ENCODE peak calls at places on chromosomes 3 and 15, in eight cellular contexts. N, S, K, P, J, C, H and V are unnamed samples.

GRCh38 chr3:61685755-61686154 is 124.4 kb downstream of the PTPRG start:
- DNase-seq in N (no peak), S (no peak), K (no peak), P (no peak), J (no peak), C (peak; percentile 30), H (no peak), V (no peak)

GRCh38 chr3:150913174-150913922 is 8.1 kb upstream of the MINDY4B start:
- DNase-seq in N (no peak), S (no peak), K (no peak), P (no peak), J (peak; percentile 1), C (no peak), H (no peak), V (no peak)

GRCh38 chr3:170622369-170623159 is 36.7 kb upstream of the SLC7A14 start:
- DNase-seq in N (peak; percentile 18), S (no peak), K (peak; percentile 95), P (no peak), J (peak; percentile 66), C (no peak), H (no peak), V (no peak)

GRCh38 chr15:84934942-84935729 is 46.5 kb upstream of the PDE8A start:
- DNase-seq in N (no peak), S (no peak), K (peak; percentile 54), P (peak; percentile 31), J (no peak), C (no peak), H (no peak), V (peak; percentile 77)

GRCh38 chr3:134373278-134373941 is 837 bp downstream of the AMOTL2 start:
- DNase-seq in N (peak; percentile 82), S (peak; percentile 76), K (peak; percentile 30), P (peak; percentile 86), J (peak; percentile 94), C (peak; percentile 73), H (no peak), V (peak; percentile 90)

GRCh38 chr3:67335813-67336212 is 318.6 kb downstream of the SUCLG2 start:
- DNase-seq in N (no peak), S (no peak), K (no peak), P (no peak), J (no peak), C (no peak), H (no peak), V (no peak)

GRCh38 chr3:186487819-186488218 is 56.4 kb downstream of the CRYGS start:
- DNase-seq in N (no peak), S (no peak), K (no peak), P (no peak), J (no peak), C (no peak), H (no peak), V (peak; percentile 67)

GRCh38 chr3:45955017-45955647 is 11.9 kb downstream of the CXCR6 start:
- DNase-seq in N (no peak), S (no peak), K (no peak), P (no peak), J (no peak), C (no peak), H (no peak), V (no peak)

GRCh38 chr15:38307251-38307650 is 54.6 kb downstream of the SPRED1 start:
- DNase-seq in N (no peak), S (no peak), K (no peak), P (no peak), J (no peak), C (no peak), H (no peak), V (no peak)

GRCh38 chr15:50685976-50686467 is 575 bp downstream of the TRPM7 start:
- DNase-seq in N (peak; percentile 21), S (peak; percentile 64), K (peak; percentile 79), P (peak; percentile 38), J (peak; percentile 60), C (peak; percentile 76), H (peak; percentile 82), V (peak; percentile 86)

GRCh38 chr3:50136714-50137405 is 18.3 kb upstream of the SEMA3F start:
- DNase-seq in N (no peak), S (no peak), K (no peak), P (no peak), J (no peak), C (no peak), H (no peak), V (no peak)

GRCh38 chr3:165839296-165840076 is 2.3 kb upstream of the BCHE start:
- DNase-seq in N (no peak), S (no peak), K (no peak), P (no peak), J (peak; percentile 38), C (no peak), H (no peak), V (no peak)

GRCh38 chr3:152834354-152835310 is at the start of gene P2RY1:
- DNase-seq in N (peak; percentile 20), S (peak; percentile 66), K (peak; percentile 49), P (no peak), J (peak; percentile 73), C (peak; percentile 91), H (no peak), V (peak; percentile 95)

GRCh38 chr3:124281453-124282316 is 289.8 kb upstream of the ROPN1 start:
- DNase-seq in N (no peak), S (no peak), K (peak; percentile 49), P (peak; percentile 10), J (peak; percentile 49), C (no peak), H (no peak), V (peak; percentile 69)

GRCh38 chr3:79016587-79017380 is 751.0 kb downstream of the ROBO1 start:
- DNase-seq in N (no peak), S (no peak), K (no peak), P (no peak), J (peak; percentile 45), C (no peak), H (no peak), V (no peak)

GRCh38 chr15:66233487-66234415 is 19.8 kb downstream of the MEGF11 start:
- DNase-seq in N (no peak), S (no peak), K (no peak), P (peak; percentile 23), J (peak; percentile 3), C (no peak), H (no peak), V (peak; percentile 82)

GRCh38 chr3:79531566-79532295 is 236.1 kb downstream of the ROBO1 start:
- DNase-seq in N (no peak), S (no peak), K (no peak), P (no peak), J (no peak), C (no peak), H (no peak), V (no peak)

GRCh38 chr3:85930718-85931117 is 971.9 kb downstream of the CADM2 start:
- DNase-seq in N (no peak), S (no peak), K (no peak), P (no peak), J (no peak), C (no peak), H (no peak), V (no peak)

GRCh38 chr3:48077835-48078234 is 61.6 kb upstream of the MAP4 start:
- DNase-seq in N (no peak), S (no peak), K (no peak), P (no peak), J (peak; percentile 74), C (no peak), H (no peak), V (no peak)

GRCh38 chr15:64865126-64865997 is 23.6 kb downstream of the PLEKHO2 start:
- DNase-seq in N (no peak), S (no peak), K (no peak), P (no peak), J (no peak), C (no peak), H (no peak), V (no peak)
- H3K36me3 ChIP-seq in N (no peaks in the 10 kb centered on the region), S (no peaks in the 10 kb centered on the region), K (no peaks in the 10 kb centered on the region), P (peaks cover 11% of the 10 kb centered on the region), J (peaks cover 42% of the 10 kb centered on the region), C (no peaks in the 10 kb centered on the region), H (peaks cover 23% of the 10 kb centered on the region), V (peaks cover 19% of the 10 kb centered on the region)

GRCh38 chr15:52673312-52673711 is 5.9 kb downstream of the ATOSA start:
- DNase-seq in N (no peak), S (no peak), K (no peak), P (no peak), J (no peak), C (no peak), H (no peak), V (no peak)
- H3K36me3 ChIP-seq in N (no peaks in the 10 kb centered on the region), S (no peaks in the 10 kb centered on the region), K (peaks cover 20% of the 10 kb centered on the region), P (peaks cover 22% of the 10 kb centered on the region), J (no peaks in the 10 kb centered on the region), C (no peaks in the 10 kb centered on the region), H (peaks cover 18% of the 10 kb centered on the region), V (peaks cover 20% of the 10 kb centered on the region)

GRCh38 chr15:75597667-75598341 is 18.7 kb upstream of the PTPN9 start:
- DNase-seq in N (no peak), S (no peak), K (no peak), P (no peak), J (no peak), C (no peak), H (peak; percentile 51), V (peak; percentile 77)

GRCh38 chr15:75596703-75597345 is 17.7 kb upstream of the PTPN9 start:
- DNase-seq in N (no peak), S (no peak), K (no peak), P (no peak), J (no peak), C (no peak), H (no peak), V (no peak)

GRCh38 chr15:75591655-75592364 is 12.7 kb upstream of the PTPN9 start:
- DNase-seq in N (no peak), S (no peak), K (no peak), P (no peak), J (no peak), C (no peak), H (no peak), V (no peak)

GRCh38 chr15:75590239-75590638 is 11.1 kb upstream of the PTPN9 start:
- DNase-seq in N (no peak), S (no peak), K (no peak), P (no peak), J (no peak), C (no peak), H (no peak), V (no peak)

DNA sequence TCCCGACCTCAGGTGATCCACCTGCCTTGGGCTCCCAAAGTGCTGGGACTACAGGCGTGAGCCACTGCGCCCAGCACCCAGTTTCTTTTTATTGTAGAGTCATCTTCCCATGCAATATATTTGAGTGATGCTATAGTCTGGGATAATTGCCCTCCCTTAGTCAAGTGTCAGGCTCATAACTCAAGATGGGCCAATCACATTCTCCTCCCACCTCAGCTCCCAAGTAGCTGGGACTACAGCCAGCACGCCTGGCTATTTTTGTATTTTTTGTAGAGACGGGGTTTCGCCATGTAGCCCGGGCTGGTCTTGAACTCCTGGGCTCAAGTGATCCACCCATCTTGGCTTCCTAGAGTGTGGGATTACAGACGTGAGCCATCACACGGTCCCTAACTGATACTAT is 15.2 kb upstream of the PTPN9 start:
- DNase-seq in N (no peak), S (no peak), K (no peak), P (no peak), J (no peak), C (no peak), H (no peak), V (no peak)
- H3K36me3 ChIP-seq in N (no peaks in the 10 kb centered on the region), S (no peaks in the 10 kb centered on the region), K (peaks cover 7% of the 10 kb centered on the region), P (peaks cover 12% of the 10 kb centered on the region), J (peaks cover 8% of the 10 kb centered on the region), C (no peaks in the 10 kb centered on the region), H (peaks cover 14% of the 10 kb centered on the region), V (peaks cover 44% of the 10 kb centered on the region)

DNA sequence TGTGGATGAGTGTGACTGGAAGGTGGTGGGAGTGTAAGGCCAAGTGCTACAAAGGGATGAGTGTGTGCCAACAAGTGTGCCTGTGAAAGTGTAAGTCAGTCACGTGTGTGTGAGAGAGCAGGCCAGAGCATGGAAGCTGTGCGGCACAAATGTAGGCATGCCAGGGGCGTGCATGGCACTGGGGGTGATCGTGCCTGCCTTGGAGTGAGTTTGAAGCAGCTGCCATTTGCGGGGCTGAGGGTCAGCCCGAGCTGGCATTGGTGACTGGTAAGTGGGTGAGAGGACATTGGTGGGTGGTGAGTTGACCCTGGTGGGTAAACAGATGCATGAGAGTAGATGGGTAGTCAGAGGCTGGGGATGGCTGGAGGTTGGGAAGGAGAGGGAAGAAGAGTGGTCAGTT is 24.5 kb downstream of the CD276 start:
- DNase-seq in N (no peak), S (no peak), K (no peak), P (no peak), J (no peak), C (no peak), H (no peak), V (no peak)
- H3K36me3 ChIP-seq in N (peaks cover 4% of the 10 kb centered on the region), S (no peaks in the 10 kb centered on the region), K (peaks cover 18% of the 10 kb centered on the region), P (peaks cover 55% of the 10 kb centered on the region), J (peaks cover 44% of the 10 kb centered on the region), C (no peaks in the 10 kb centered on the region), H (no peaks in the 10 kb centered on the region), V (peaks cover 70% of the 10 kb centered on the region)